ENCODE peak calls at places on chromosome 6, in nine cellular contexts. One of them, this sample, is unnamed.

GRCh38 chr6:138038148-138038870 is 68.9 kb downstream of the PERP start:
- DNase-seq in GM04504: no peak
- DNase-seq in EH: no peak
- DNase-seq in HT1080: no peak
- DNase-seq in endothelial cell: no peak
- DNase-seq in lower lobe of right lung: no peak
- DNase-seq in stimulated activated CD4-positive, alpha-beta T cell treated with anti-CD3 and anti-CD28 coated beads, Interleukin-12 subunit alpha, Interleukin-12 subunit beta, amount 100 ng/mL, for 48 hours: no peak
- DNase-seq in NCI-H2081: peak
- DNase-seq in CD4-positive, alpha-beta memory T cell: no peak
- DNase-seq in this sample: no peak

GRCh38 chr6:149473080-149474052 is 11.4 kb downstream of the ZC3H12D start:
- DNase-seq in GM04504: no peak
- DNase-seq in EH: no peak
- DNase-seq in HT1080: peak
- DNase-seq in endothelial cell: no peak
- DNase-seq in lower lobe of right lung: no peak
- DNase-seq in stimulated activated CD4-positive, alpha-beta T cell treated with anti-CD3 and anti-CD28 coated beads, Interleukin-12 subunit alpha, Interleukin-12 subunit beta, amount 100 ng/mL, for 48 hours: no peak
- DNase-seq in NCI-H2081: no peak
- DNase-seq in CD4-positive, alpha-beta memory T cell: peak
- DNase-seq in this sample: no peak

GRCh38 chr6:163504984-163505640 is 90.6 kb downstream of the QKI start:
- DNase-seq in GM04504: no peak
- DNase-seq in EH: no peak
- DNase-seq in HT1080: no peak
- DNase-seq in endothelial cell: no peak
- DNase-seq in lower lobe of right lung: no peak
- DNase-seq in stimulated activated CD4-positive, alpha-beta T cell treated with anti-CD3 and anti-CD28 coated beads, Interleukin-12 subunit alpha, Interleukin-12 subunit beta, amount 100 ng/mL, for 48 hours: no peak
- DNase-seq in NCI-H2081: no peak
- DNase-seq in CD4-positive, alpha-beta memory T cell: no peak
- DNase-seq in this sample: no peak

GRCh38 chr6:157484181-157484580 is 103.2 kb downstream of the ZDHHC14 start:
- DNase-seq in GM04504: no peak
- DNase-seq in EH: no peak
- DNase-seq in HT1080: no peak
- DNase-seq in endothelial cell: no peak
- DNase-seq in lower lobe of right lung: no peak
- DNase-seq in stimulated activated CD4-positive, alpha-beta T cell treated with anti-CD3 and anti-CD28 coated beads, Interleukin-12 subunit alpha, Interleukin-12 subunit beta, amount 100 ng/mL, for 48 hours: no peak
- DNase-seq in NCI-H2081: no peak
- DNase-seq in CD4-positive, alpha-beta memory T cell: no peak
- DNase-seq in this sample: no peak

GRCh38 chr6:83514877-83515466 is 2.6 kb downstream of the PRSS35 start:
- DNase-seq in GM04504: no peak
- DNase-seq in EH: peak
- DNase-seq in HT1080: peak
- DNase-seq in endothelial cell: peak
- DNase-seq in lower lobe of right lung: no peak
- DNase-seq in stimulated activated CD4-positive, alpha-beta T cell treated with anti-CD3 and anti-CD28 coated beads, Interleukin-12 subunit alpha, Interleukin-12 subunit beta, amount 100 ng/mL, for 48 hours: no peak
- DNase-seq in NCI-H2081: peak
- DNase-seq in CD4-positive, alpha-beta memory T cell: peak
- DNase-seq in this sample: no peak

GRCh38 chr6:119162134-119162761 is 83.8 kb upstream of the FAM184A start:
- DNase-seq in GM04504: no peak
- DNase-seq in EH: no peak
- DNase-seq in HT1080: no peak
- DNase-seq in endothelial cell: no peak
- DNase-seq in lower lobe of right lung: no peak
- DNase-seq in stimulated activated CD4-positive, alpha-beta T cell treated with anti-CD3 and anti-CD28 coated beads, Interleukin-12 subunit alpha, Interleukin-12 subunit beta, amount 100 ng/mL, for 48 hours: no peak
- DNase-seq in NCI-H2081: no peak
- DNase-seq in CD4-positive, alpha-beta memory T cell: no peak
- DNase-seq in this sample: no peak

GRCh38 chr6:133590814-133591213 is 298.1 kb upstream of the TCF21 start:
- DNase-seq in GM04504: no peak
- DNase-seq in EH: no peak
- DNase-seq in HT1080: no peak
- DNase-seq in endothelial cell: no peak
- DNase-seq in lower lobe of right lung: no peak
- DNase-seq in stimulated activated CD4-positive, alpha-beta T cell treated with anti-CD3 and anti-CD28 coated beads, Interleukin-12 subunit alpha, Interleukin-12 subunit beta, amount 100 ng/mL, for 48 hours: no peak
- DNase-seq in NCI-H2081: no peak
- DNase-seq in CD4-positive, alpha-beta memory T cell: no peak
- DNase-seq in this sample: no peak

GRCh38 chr6:2396856-2397640 is 151.6 kb upstream of the GMDS start:
- DNase-seq in GM04504: peak
- DNase-seq in EH: peak
- DNase-seq in HT1080: no peak
- DNase-seq in endothelial cell: no peak
- DNase-seq in lower lobe of right lung: no peak
- DNase-seq in stimulated activated CD4-positive, alpha-beta T cell treated with anti-CD3 and anti-CD28 coated beads, Interleukin-12 subunit alpha, Interleukin-12 subunit beta, amount 100 ng/mL, for 48 hours: no peak
- DNase-seq in NCI-H2081: no peak
- DNase-seq in CD4-positive, alpha-beta memory T cell: no peak
- DNase-seq in this sample: peak

GRCh38 chr6:20877008-20877937 is 343.0 kb downstream of the CDKAL1 start:
- DNase-seq in GM04504: peak
- DNase-seq in EH: peak
- DNase-seq in HT1080: peak
- DNase-seq in endothelial cell: no peak
- DNase-seq in lower lobe of right lung: no peak
- DNase-seq in stimulated activated CD4-positive, alpha-beta T cell treated with anti-CD3 and anti-CD28 coated beads, Interleukin-12 subunit alpha, Interleukin-12 subunit beta, amount 100 ng/mL, for 48 hours: peak
- DNase-seq in NCI-H2081: no peak
- DNase-seq in CD4-positive, alpha-beta memory T cell: no peak
- DNase-seq in this sample: peak

GRCh38 chr6:150119256-150119655 is 23.6 kb upstream of the PPP1R14C start:
- DNase-seq in GM04504: no peak
- DNase-seq in EH: peak
- DNase-seq in HT1080: no peak
- DNase-seq in endothelial cell: no peak
- DNase-seq in lower lobe of right lung: no peak
- DNase-seq in stimulated activated CD4-positive, alpha-beta T cell treated with anti-CD3 and anti-CD28 coated beads, Interleukin-12 subunit alpha, Interleukin-12 subunit beta, amount 100 ng/mL, for 48 hours: no peak
- DNase-seq in NCI-H2081: peak
- DNase-seq in CD4-positive, alpha-beta memory T cell: no peak
- DNase-seq in this sample: no peak

GRCh38 chr6:119350202-119351004 is 842 bp upstream of the MAN1A1 start:
- DNase-seq in GM04504: no peak
- DNase-seq in EH: peak
- DNase-seq in HT1080: peak
- DNase-seq in endothelial cell: no peak
- DNase-seq in lower lobe of right lung: no peak
- DNase-seq in stimulated activated CD4-positive, alpha-beta T cell treated with anti-CD3 and anti-CD28 coated beads, Interleukin-12 subunit alpha, Interleukin-12 subunit beta, amount 100 ng/mL, for 48 hours: no peak
- DNase-seq in NCI-H2081: no peak
- DNase-seq in CD4-positive, alpha-beta memory T cell: no peak
- DNase-seq in this sample: no peak

GRCh38 chr6:12230523-12230922 is 59.6 kb upstream of the EDN1 start:
- DNase-seq in GM04504: no peak
- DNase-seq in EH: no peak
- DNase-seq in HT1080: no peak
- DNase-seq in endothelial cell: no peak
- DNase-seq in lower lobe of right lung: no peak
- DNase-seq in stimulated activated CD4-positive, alpha-beta T cell treated with anti-CD3 and anti-CD28 coated beads, Interleukin-12 subunit alpha, Interleukin-12 subunit beta, amount 100 ng/mL, for 48 hours: no peak
- DNase-seq in NCI-H2081: no peak
- DNase-seq in CD4-positive, alpha-beta memory T cell: no peak
- DNase-seq in this sample: no peak

GRCh38 chr6:114085206-114085605 is 114.3 kb upstream of the HDAC2 start:
- DNase-seq in GM04504: peak
- DNase-seq in EH: peak
- DNase-seq in HT1080: no peak
- DNase-seq in endothelial cell: no peak
- DNase-seq in lower lobe of right lung: no peak
- DNase-seq in stimulated activated CD4-positive, alpha-beta T cell treated with anti-CD3 and anti-CD28 coated beads, Interleukin-12 subunit alpha, Interleukin-12 subunit beta, amount 100 ng/mL, for 48 hours: no peak
- DNase-seq in NCI-H2081: no peak
- DNase-seq in CD4-positive, alpha-beta memory T cell: no peak
- DNase-seq in this sample: peak

GRCh38 chr6:17504005-17504404 is 96.1 kb upstream of the FAM8A1 start:
- DNase-seq in GM04504: no peak
- DNase-seq in EH: no peak
- DNase-seq in HT1080: no peak
- DNase-seq in endothelial cell: no peak
- DNase-seq in lower lobe of right lung: no peak
- DNase-seq in stimulated activated CD4-positive, alpha-beta T cell treated with anti-CD3 and anti-CD28 coated beads, Interleukin-12 subunit alpha, Interleukin-12 subunit beta, amount 100 ng/mL, for 48 hours: no peak
- DNase-seq in NCI-H2081: no peak
- DNase-seq in CD4-positive, alpha-beta memory T cell: no peak
- DNase-seq in this sample: no peak

GRCh38 chr6:114158838-114159694 is 183.8 kb downstream of the HS3ST5 start:
- DNase-seq in GM04504: no peak
- DNase-seq in EH: no peak
- DNase-seq in HT1080: no peak
- DNase-seq in endothelial cell: no peak
- DNase-seq in lower lobe of right lung: no peak
- DNase-seq in stimulated activated CD4-positive, alpha-beta T cell treated with anti-CD3 and anti-CD28 coated beads, Interleukin-12 subunit alpha, Interleukin-12 subunit beta, amount 100 ng/mL, for 48 hours: no peak
- DNase-seq in NCI-H2081: no peak
- DNase-seq in CD4-positive, alpha-beta memory T cell: no peak
- DNase-seq in this sample: no peak

GRCh38 chr6:149435919-149436586 is 36.0 kb downstream of the SUMO4 start:
- DNase-seq in GM04504: no peak
- DNase-seq in EH: no peak
- DNase-seq in HT1080: no peak
- DNase-seq in endothelial cell: no peak
- DNase-seq in lower lobe of right lung: no peak
- DNase-seq in stimulated activated CD4-positive, alpha-beta T cell treated with anti-CD3 and anti-CD28 coated beads, Interleukin-12 subunit alpha, Interleukin-12 subunit beta, amount 100 ng/mL, for 48 hours: no peak
- DNase-seq in NCI-H2081: no peak
- DNase-seq in CD4-positive, alpha-beta memory T cell: no peak
- DNase-seq in this sample: no peak

GRCh38 chr6:151209071-151209831 is 30.5 kb upstream of the AKAP12 start:
- DNase-seq in GM04504: no peak
- DNase-seq in EH: peak
- DNase-seq in HT1080: peak
- DNase-seq in endothelial cell: no peak
- DNase-seq in lower lobe of right lung: no peak
- DNase-seq in stimulated activated CD4-positive, alpha-beta T cell treated with anti-CD3 and anti-CD28 coated beads, Interleukin-12 subunit alpha, Interleukin-12 subunit beta, amount 100 ng/mL, for 48 hours: no peak
- DNase-seq in NCI-H2081: peak
- DNase-seq in CD4-positive, alpha-beta memory T cell: no peak
- DNase-seq in this sample: no peak

GRCh38 chr6:10343320-10343719 is 71.6 kb downstream of the TFAP2A start:
- DNase-seq in GM04504: no peak
- DNase-seq in EH: no peak
- DNase-seq in HT1080: no peak
- DNase-seq in endothelial cell: no peak
- DNase-seq in lower lobe of right lung: no peak
- DNase-seq in stimulated activated CD4-positive, alpha-beta T cell treated with anti-CD3 and anti-CD28 coated beads, Interleukin-12 subunit alpha, Interleukin-12 subunit beta, amount 100 ng/mL, for 48 hours: no peak
- DNase-seq in NCI-H2081: no peak
- DNase-seq in CD4-positive, alpha-beta memory T cell: no peak
- DNase-seq in this sample: no peak

GRCh38 chr6:136429681-136430080 is 120.5 kb downstream of the MAP7 start:
- DNase-seq in GM04504: no peak
- DNase-seq in EH: no peak
- DNase-seq in HT1080: no peak
- DNase-seq in endothelial cell: no peak
- DNase-seq in lower lobe of right lung: no peak
- DNase-seq in stimulated activated CD4-positive, alpha-beta T cell treated with anti-CD3 and anti-CD28 coated beads, Interleukin-12 subunit alpha, Interleukin-12 subunit beta, amount 100 ng/mL, for 48 hours: no peak
- DNase-seq in NCI-H2081: peak
- DNase-seq in CD4-positive, alpha-beta memory T cell: no peak
- DNase-seq in this sample: no peak

GRCh38 chr6:33824461-33825154 is 20.8 kb upstream of the MLN start:
- DNase-seq in GM04504: no peak
- DNase-seq in EH: peak
- DNase-seq in HT1080: peak
- DNase-seq in endothelial cell: peak
- DNase-seq in lower lobe of right lung: peak
- DNase-seq in stimulated activated CD4-positive, alpha-beta T cell treated with anti-CD3 and anti-CD28 coated beads, Interleukin-12 subunit alpha, Interleukin-12 subunit beta, amount 100 ng/mL, for 48 hours: no peak
- DNase-seq in NCI-H2081: no peak
- DNase-seq in CD4-positive, alpha-beta memory T cell: no peak
- DNase-seq in this sample: no peak

GRCh38 chr6:161336479-161336878 is 62.6 kb upstream of the AGPAT4 start:
- DNase-seq in GM04504: no peak
- DNase-seq in EH: no peak
- DNase-seq in HT1080: no peak
- DNase-seq in endothelial cell: no peak
- DNase-seq in lower lobe of right lung: no peak
- DNase-seq in stimulated activated CD4-positive, alpha-beta T cell treated with anti-CD3 and anti-CD28 coated beads, Interleukin-12 subunit alpha, Interleukin-12 subunit beta, amount 100 ng/mL, for 48 hours: no peak
- DNase-seq in NCI-H2081: no peak
- DNase-seq in CD4-positive, alpha-beta memory T cell: no peak
- DNase-seq in this sample: no peak

GRCh38 chr6:125793280-125793679 is 2.5 kb downstream of the NCOA7 start:
- DNase-seq in GM04504: no peak
- DNase-seq in EH: no peak
- DNase-seq in HT1080: no peak
- DNase-seq in endothelial cell: no peak
- DNase-seq in lower lobe of right lung: no peak
- DNase-seq in stimulated activated CD4-positive, alpha-beta T cell treated with anti-CD3 and anti-CD28 coated beads, Interleukin-12 subunit alpha, Interleukin-12 subunit beta, amount 100 ng/mL, for 48 hours: no peak
- DNase-seq in NCI-H2081: no peak
- DNase-seq in CD4-positive, alpha-beta memory T cell: no peak
- DNase-seq in this sample: no peak

GRCh38 chr6:161353208-161353613 is 79.3 kb upstream of the AGPAT4 start:
- DNase-seq in GM04504: no peak
- DNase-seq in EH: no peak
- DNase-seq in HT1080: no peak
- DNase-seq in endothelial cell: peak
- DNase-seq in lower lobe of right lung: no peak
- DNase-seq in stimulated activated CD4-positive, alpha-beta T cell treated with anti-CD3 and anti-CD28 coated beads, Interleukin-12 subunit alpha, Interleukin-12 subunit beta, amount 100 ng/mL, for 48 hours: no peak
- DNase-seq in NCI-H2081: no peak
- DNase-seq in CD4-positive, alpha-beta memory T cell: no peak
- DNase-seq in this sample: no peak

GRCh38 chr6:147267658-147268057 is 63.4 kb downstream of the STXBP5 start:
- DNase-seq in GM04504: no peak
- DNase-seq in EH: no peak
- DNase-seq in HT1080: no peak
- DNase-seq in endothelial cell: no peak
- DNase-seq in lower lobe of right lung: no peak
- DNase-seq in stimulated activated CD4-positive, alpha-beta T cell treated with anti-CD3 and anti-CD28 coated beads, Interleukin-12 subunit alpha, Interleukin-12 subunit beta, amount 100 ng/mL, for 48 hours: no peak
- DNase-seq in NCI-H2081: no peak
- DNase-seq in CD4-positive, alpha-beta memory T cell: no peak
- DNase-seq in this sample: no peak

GRCh38 chr6:103769431-103769830 is 1090.3 kb downstream of the HACE1 start:
- DNase-seq in GM04504: no peak
- DNase-seq in EH: no peak
- DNase-seq in HT1080: peak
- DNase-seq in endothelial cell: no peak
- DNase-seq in lower lobe of right lung: no peak
- DNase-seq in stimulated activated CD4-positive, alpha-beta T cell treated with anti-CD3 and anti-CD28 coated beads, Interleukin-12 subunit alpha, Interleukin-12 subunit beta, amount 100 ng/mL, for 48 hours: no peak
- DNase-seq in NCI-H2081: no peak
- DNase-seq in CD4-positive, alpha-beta memory T cell: no peak
- DNase-seq in this sample: no peak

GRCh38 chr6:75472885-75473284 is 20.7 kb downstream of the FILIP1 start:
- DNase-seq in GM04504: no peak
- DNase-seq in EH: no peak
- DNase-seq in HT1080: no peak
- DNase-seq in endothelial cell: no peak
- DNase-seq in lower lobe of right lung: no peak
- DNase-seq in stimulated activated CD4-positive, alpha-beta T cell treated with anti-CD3 and anti-CD28 coated beads, Interleukin-12 subunit alpha, Interleukin-12 subunit beta, amount 100 ng/mL, for 48 hours: no peak
- DNase-seq in NCI-H2081: no peak
- DNase-seq in CD4-positive, alpha-beta memory T cell: no peak
- DNase-seq in this sample: no peak

GRCh38 chr6:150940951-150941350 is 75.4 kb downstream of the MTHFD1L start:
- DNase-seq in GM04504: peak
- DNase-seq in EH: peak
- DNase-seq in HT1080: no peak
- DNase-seq in endothelial cell: no peak
- DNase-seq in lower lobe of right lung: no peak
- DNase-seq in stimulated activated CD4-positive, alpha-beta T cell treated with anti-CD3 and anti-CD28 coated beads, Interleukin-12 subunit alpha, Interleukin-12 subunit beta, amount 100 ng/mL, for 48 hours: no peak
- DNase-seq in NCI-H2081: no peak
- DNase-seq in CD4-positive, alpha-beta memory T cell: no peak
- DNase-seq in this sample: peak

GRCh38 chr6:123926000-123926399 is 122.3 kb downstream of the NKAIN2 start:
- DNase-seq in GM04504: no peak
- DNase-seq in EH: no peak
- DNase-seq in HT1080: peak
- DNase-seq in endothelial cell: no peak
- DNase-seq in lower lobe of right lung: no peak
- DNase-seq in stimulated activated CD4-positive, alpha-beta T cell treated with anti-CD3 and anti-CD28 coated beads, Interleukin-12 subunit alpha, Interleukin-12 subunit beta, amount 100 ng/mL, for 48 hours: no peak
- DNase-seq in NCI-H2081: no peak
- DNase-seq in CD4-positive, alpha-beta memory T cell: no peak
- DNase-seq in this sample: no peak

GRCh38 chr6:90256698-90257485 is 39.8 kb downstream of the BACH2 start:
- DNase-seq in GM04504: peak
- DNase-seq in EH: peak
- DNase-seq in HT1080: peak
- DNase-seq in endothelial cell: no peak
- DNase-seq in lower lobe of right lung: no peak
- DNase-seq in stimulated activated CD4-positive, alpha-beta T cell treated with anti-CD3 and anti-CD28 coated beads, Interleukin-12 subunit alpha, Interleukin-12 subunit beta, amount 100 ng/mL, for 48 hours: no peak
- DNase-seq in NCI-H2081: no peak
- DNase-seq in CD4-positive, alpha-beta memory T cell: peak
- DNase-seq in this sample: peak

GRCh38 chr6:119090256-119090655 is 11.8 kb upstream of the FAM184A start:
- DNase-seq in GM04504: no peak
- DNase-seq in EH: no peak
- DNase-seq in HT1080: no peak
- DNase-seq in endothelial cell: no peak
- DNase-seq in lower lobe of right lung: no peak
- DNase-seq in stimulated activated CD4-positive, alpha-beta T cell treated with anti-CD3 and anti-CD28 coated beads, Interleukin-12 subunit alpha, Interleukin-12 subunit beta, amount 100 ng/mL, for 48 hours: no peak
- DNase-seq in NCI-H2081: no peak
- DNase-seq in CD4-positive, alpha-beta memory T cell: no peak
- DNase-seq in this sample: no peak

GRCh38 chr6:85250586-85251216 is 199.2 kb upstream of the NT5E start:
- DNase-seq in GM04504: no peak
- DNase-seq in EH: peak
- DNase-seq in HT1080: no peak
- DNase-seq in endothelial cell: no peak
- DNase-seq in lower lobe of right lung: no peak
- DNase-seq in stimulated activated CD4-positive, alpha-beta T cell treated with anti-CD3 and anti-CD28 coated beads, Interleukin-12 subunit alpha, Interleukin-12 subunit beta, amount 100 ng/mL, for 48 hours: no peak
- DNase-seq in NCI-H2081: no peak
- DNase-seq in CD4-positive, alpha-beta memory T cell: no peak
- DNase-seq in this sample: no peak